ENCODE peak calls at places on chromosomes 6 and 20, in seven cellular contexts. T is left lung; X is tibial artery; Z is CD4-positive, CD25-positive, alpha-beta regulatory T cell; E is esophagus squamous epithelium; Q is mucosa of descending colon; I is neuronal stem cell. S is an unnamed sample. For H3K36me3, the result is how much of the 10 kb centered on the place peaks cover.

GRCh38 chr6:17099401-17100059 is 2.3 kb upstream of the STMND1 start:
- DNase-seq in T (no peak), X (no peak), Z (no peak), E (no peak), Q (no peak), I (no peak), S (no peak)

GRCh38 chr6:21091411-21091810 is 502.1 kb upstream of the SOX4 start:
- DNase-seq in T (no peak), X (no peak), Z (no peak), E (no peak), Q (no peak), I (no peak), S (no peak)

GRCh38 chr6:84764332-84765049 is at the start of gene TBX18:
- DNase-seq in T (peak), X (peak), Z (no peak), E (peak), Q (peak), I (peak), S (peak)

GRCh38 chr20:50646483-50646996 is 44.8 kb downstream of the RIPOR3 start:
- DNase-seq in T (no peak), X (no peak), Z (no peak), E (no peak), Q (no peak), I (no peak), S (no peak)

GRCh38 chr20:60804918-60805631 is 447.0 kb upstream of the CDH4 start:
- DNase-seq in T (no peak), X (no peak), Z (no peak), E (no peak), Q (no peak), I (no peak), S (no peak)

GRCh38 chr20:3808141-3808479 is 12.0 kb downstream of the CDC25B start:
- DNase-seq in T (peak), X (peak), Z (no peak), E (no peak), Q (peak), I (no peak), S (peak)

GRCh38 chr20:57210054-57210910 is 56.2 kb downstream of the BMP7 start:
- DNase-seq in T (no peak), X (no peak), Z (no peak), E (no peak), Q (peak), I (no peak), S (no peak)

GRCh38 chr6:77740380-77740779 is 87.5 kb downstream of the MEI4 start:
- DNase-seq in T (no peak), X (no peak), Z (no peak), E (no peak), Q (peak), I (no peak), S (no peak)

GRCh38 chr20:21206571-21206970 is 80.7 kb downstream of the KIZ start:
- DNase-seq in T (no peak), X (no peak), Z (no peak), E (no peak), Q (no peak), I (no peak), S (no peak)

GRCh38 chr6:56714273-56714672 is 71.6 kb upstream of the DST start:
- DNase-seq in T (no peak), X (no peak), Z (no peak), E (no peak), Q (no peak), I (no peak), S (no peak)

GRCh38 chr6:157596461-157596860 is 215.5 kb downstream of the ZDHHC14 start:
- DNase-seq in T (no peak), X (no peak), Z (no peak), E (no peak), Q (no peak), I (no peak), S (no peak)

GRCh38 chr20:62651285-62652021 is 9.2 kb downstream of the SLCO4A1 start:
- DNase-seq in T (no peak), X (peak), Z (peak), E (peak), Q (peak), I (no peak), S (peak)

GRCh38 chr6:133241901-133242760 is 974 bp downstream of the EYA4 start:
- DNase-seq in T (peak), X (no peak), Z (no peak), E (no peak), Q (no peak), I (peak), S (no peak)

GRCh38 chr20:401682-402495 is 6.2 kb upstream of the RBCK1 start:
- DNase-seq in T (no peak), X (no peak), Z (no peak), E (no peak), Q (peak), I (no peak), S (no peak)

GRCh38 chr6:107510108-107510507 is 20.2 kb downstream of the SOBP start:
- DNase-seq in T (no peak), X (no peak), Z (no peak), E (no peak), Q (no peak), I (no peak), S (no peak)

GRCh38 chr6:42028234-42029061 is 21.9 kb upstream of the TAF8 start:
- DNase-seq in T (no peak), X (no peak), Z (no peak), E (no peak), Q (no peak), I (no peak), S (peak)

GRCh38 chr20:63230800-63231268 is 4.9 kb upstream of the BIRC7 start:
- DNase-seq in T (peak), X (peak), Z (no peak), E (no peak), Q (peak), I (peak), S (no peak)

GRCh38 chr6:85669735-85670194 is 27.1 kb upstream of the SYNCRIP start:
- DNase-seq in T (no peak), X (no peak), Z (peak), E (no peak), Q (no peak), I (no peak), S (no peak)

GRCh38 chr20:43844778-43845614 is 69.7 kb upstream of the TOX2 start:
- DNase-seq in T (no peak), X (peak), Z (no peak), E (no peak), Q (peak), I (no peak), S (no peak)

GRCh38 chr6:142883011-142883410 is 62.0 kb downstream of the HIVEP2 start:
- DNase-seq in T (no peak), X (no peak), Z (no peak), E (no peak), Q (no peak), I (no peak), S (no peak)

GRCh38 chr6:41967312-41968287 is 26.0 kb upstream of the CCND3 start:
- DNase-seq in T (no peak), X (no peak), Z (no peak), E (no peak), Q (no peak), I (no peak), S (no peak)

GRCh38 chr6:138099832-138100231 is 7.4 kb downstream of the PERP start:
- DNase-seq in T (no peak), X (no peak), Z (no peak), E (no peak), Q (peak), I (no peak), S (no peak)

GRCh38 chr20:46013826-46014516 is 5.3 kb downstream of the MMP9 start:
- DNase-seq in T (peak), X (no peak), Z (peak), E (no peak), Q (peak), I (peak), S (peak)

GRCh38 chr6:112881828-112882227 is 534.7 kb downstream of the RFPL4B start:
- DNase-seq in T (no peak), X (no peak), Z (no peak), E (no peak), Q (no peak), I (no peak), S (no peak)

DNA sequence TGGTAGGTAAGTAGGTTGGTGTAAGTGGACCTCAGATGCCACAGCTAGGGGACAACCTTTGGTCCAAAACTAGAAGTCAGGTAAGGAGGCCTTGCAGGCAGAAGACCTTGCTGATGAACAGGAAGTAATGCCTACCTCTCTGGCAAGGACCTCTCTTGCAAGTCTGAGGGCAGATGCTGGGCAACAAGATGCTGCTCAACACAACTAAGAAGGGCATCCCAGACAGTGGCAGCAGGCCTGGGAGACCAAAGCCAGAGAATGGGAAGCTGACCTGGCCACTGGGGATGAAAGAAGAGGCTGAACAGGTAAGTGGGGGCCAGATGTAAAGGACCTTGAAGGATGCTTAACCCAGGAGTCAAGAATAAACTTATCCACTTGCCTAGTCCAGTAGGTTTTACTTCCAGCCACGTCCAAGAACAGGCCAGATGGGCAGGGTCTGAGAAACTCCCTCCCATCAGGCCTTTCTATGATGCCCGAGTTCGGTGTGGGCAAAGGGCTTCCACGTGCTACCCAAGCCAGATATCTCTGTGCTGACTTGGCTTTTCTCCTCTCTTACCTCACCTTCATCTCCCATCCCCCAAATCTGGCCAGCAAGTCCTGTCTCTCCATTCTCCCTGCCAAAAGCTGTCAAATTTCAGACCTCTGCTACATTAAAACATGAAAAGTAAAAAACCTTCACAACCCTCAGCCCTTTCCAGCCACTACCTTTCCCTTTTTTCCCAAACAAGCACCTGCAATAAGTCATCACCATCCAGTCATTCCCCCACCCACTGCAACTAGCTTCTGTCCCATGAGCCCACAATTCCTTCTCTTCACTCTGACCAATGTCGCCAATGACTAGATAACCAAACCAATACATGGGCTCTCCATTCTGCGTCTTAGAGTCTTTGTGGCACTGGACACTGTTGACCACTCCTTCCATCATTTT is 11.5 kb upstream of the PLCG1 start:
- DNase-seq in T (no peak), X (no peak), Z (no peak), E (no peak), Q (no peak), I (no peak), S (no peak)
- H3K36me3 ChIP-seq in T (under half), X (under half), Z (under half), E (half or more), Q (under half), I (under half), S (half or more)

GRCh38 chr6:87543836-87544735 is 45.7 kb downstream of the RARS2 start:
- DNase-seq in T (no peak), X (no peak), Z (no peak), E (no peak), Q (no peak), I (no peak), S (no peak)

GRCh38 chr6:87541041-87541440 is 48.7 kb downstream of the RARS2 start:
- DNase-seq in T (no peak), X (no peak), Z (no peak), E (no peak), Q (no peak), I (no peak), S (no peak)

GRCh38 chr6:87539554-87539953 is 50.2 kb downstream of the RARS2 start:
- DNase-seq in T (no peak), X (no peak), Z (no peak), E (no peak), Q (no peak), I (no peak), S (no peak)

GRCh38 chr6:87540541-87540940 is 49.2 kb downstream of the RARS2 start:
- DNase-seq in T (no peak), X (no peak), Z (no peak), E (no peak), Q (no peak), I (no peak), S (no peak)

GRCh38 chr6:87541726-87542125 is 48.1 kb downstream of the RARS2 start:
- DNase-seq in T (no peak), X (no peak), Z (no peak), E (no peak), Q (no peak), I (no peak), S (no peak)
- H3K36me3 ChIP-seq in T (under half), X (under half), Z (half or more), E (half or more), Q (under half), I (under half), S (half or more)

GRCh38 chr6:46876126-46876525 is 45.6 kb downstream of the ADGRF5 start:
- DNase-seq in T (no peak), X (no peak), Z (no peak), E (no peak), Q (peak), I (no peak), S (peak)
- H3K36me3 ChIP-seq in T (under half), X (under half), Z (under half), E (under half), Q (under half), I (under half), S (half or more)

GRCh38 chr6:160040527-160041264 is 71.8 kb downstream of the IGF2R start:
- DNase-seq in T (no peak), X (no peak), Z (no peak), E (no peak), Q (no peak), I (no peak), S (no peak)

GRCh38 chr6:160040055-160040454 is 71.2 kb downstream of the IGF2R start:
- DNase-seq in T (no peak), X (no peak), Z (no peak), E (no peak), Q (no peak), I (no peak), S (no peak)

GRCh38 chr6:160038479-160038878 is 69.6 kb downstream of the IGF2R start:
- DNase-seq in T (no peak), X (no peak), Z (no peak), E (no peak), Q (no peak), I (no peak), S (no peak)

GRCh38 chr6:160041608-160042007 is 72.7 kb downstream of the IGF2R start:
- DNase-seq in T (no peak), X (no peak), Z (no peak), E (no peak), Q (no peak), I (no peak), S (peak)

DNA sequence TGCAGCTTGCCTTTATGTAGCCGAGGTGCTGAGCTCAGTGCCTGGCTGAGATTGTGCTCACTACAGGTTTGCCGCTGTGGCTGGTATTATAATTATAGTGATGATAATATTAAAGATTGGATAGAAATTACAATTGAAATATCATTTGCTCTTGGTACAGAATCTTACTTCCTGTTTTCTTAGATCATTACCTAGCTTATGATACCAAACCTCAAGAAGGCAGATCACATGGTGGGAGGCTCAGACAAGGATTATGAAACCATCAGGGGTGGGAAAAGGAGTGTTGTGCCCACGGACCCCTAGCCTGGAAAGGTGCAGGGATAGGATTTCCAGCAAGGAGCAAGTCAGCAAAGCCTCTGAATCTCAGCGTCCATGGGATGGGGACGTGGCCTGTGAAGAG is 70.6 kb downstream of the IGF2R start:
- DNase-seq in T (no peak), X (no peak), Z (no peak), E (no peak), Q (no peak), I (no peak), S (no peak)
- H3K36me3 ChIP-seq in T (under half), X (under half), Z (half or more), E (half or more), Q (under half), I (under half), S (half or more)

DNA sequence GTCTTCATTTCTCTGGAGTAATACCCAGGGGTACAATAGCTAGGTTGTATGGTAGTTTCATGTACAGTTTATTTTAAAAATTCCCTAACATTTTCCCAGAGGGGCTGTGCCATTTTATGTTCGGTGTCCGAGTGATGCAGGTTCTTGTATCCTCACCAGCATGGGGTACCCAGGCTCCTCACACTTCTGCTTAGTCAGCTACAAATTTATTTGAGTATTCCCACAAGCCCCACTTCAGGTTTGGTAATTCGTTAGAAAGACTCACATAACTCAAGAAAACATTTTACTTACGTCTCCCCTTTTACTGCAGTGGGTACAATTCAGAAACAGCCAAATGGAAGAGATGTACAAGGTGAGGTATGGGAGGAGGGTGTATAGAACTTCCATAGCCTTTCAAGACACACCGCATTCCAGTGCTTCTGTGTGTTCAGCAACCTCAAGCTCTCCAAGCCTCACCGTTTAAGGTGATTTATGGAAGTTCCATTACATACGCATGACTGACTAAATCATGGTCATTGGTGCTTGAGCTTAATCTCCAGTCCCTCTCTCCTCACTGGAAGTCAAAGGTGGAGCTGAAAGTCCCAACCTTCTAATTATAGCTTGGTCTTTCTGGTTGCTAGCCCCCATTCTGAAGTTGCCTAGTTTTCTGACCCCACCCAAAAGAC is 18.1 kb downstream of the RIPK1 start:
- DNase-seq in T (no peak), X (no peak), Z (no peak), E (no peak), Q (no peak), I (no peak), S (no peak)
- H3K36me3 ChIP-seq in T (under half), X (under half), Z (half or more), E (half or more), Q (under half), I (under half), S (half or more)

GRCh38 chr6:167758309-167759023 is 68.2 kb upstream of the AFDN start:
- DNase-seq in T (peak), X (no peak), Z (no peak), E (no peak), Q (no peak), I (no peak), S (no peak)

GRCh38 chr6:167757291-167757690 is 69.4 kb upstream of the AFDN start:
- DNase-seq in T (no peak), X (no peak), Z (no peak), E (no peak), Q (no peak), I (no peak), S (no peak)

GRCh38 chr6:167757821-167758220 is 68.9 kb upstream of the AFDN start:
- DNase-seq in T (peak), X (no peak), Z (no peak), E (no peak), Q (no peak), I (no peak), S (no peak)

GRCh38 chr6:167759912-167760311 is 66.8 kb upstream of the AFDN start:
- DNase-seq in T (peak), X (no peak), Z (no peak), E (no peak), Q (no peak), I (no peak), S (no peak)

GRCh38 chr6:167759206-167759605 is 67.5 kb upstream of the AFDN start:
- DNase-seq in T (no peak), X (no peak), Z (no peak), E (no peak), Q (no peak), I (no peak), S (no peak)
- H3K36me3 ChIP-seq in T (under half), X (under half), Z (under half), E (under half), Q (under half), I (under half), S (under half)

GRCh38 chr6:167669553-167669849 is 157.2 kb upstream of the AFDN start:
- DNase-seq in T (no peak), X (no peak), Z (no peak), E (no peak), Q (no peak), I (no peak), S (no peak)

GRCh38 chr6:167669870-167670802 is 156.6 kb upstream of the AFDN start:
- DNase-seq in T (no peak), X (no peak), Z (no peak), E (no peak), Q (no peak), I (no peak), S (no peak)

GRCh38 chr6:167672738-167673137 is 154.0 kb upstream of the AFDN start:
- DNase-seq in T (no peak), X (no peak), Z (no peak), E (no peak), Q (no peak), I (no peak), S (no peak)

GRCh38 chr6:167671977-167672687 is 154.6 kb upstream of the AFDN start:
- DNase-seq in T (no peak), X (no peak), Z (no peak), E (no peak), Q (no peak), I (no peak), S (no peak)

GRCh38 chr6:167670938-167671338 is 155.8 kb upstream of the AFDN start:
- DNase-seq in T (no peak), X (no peak), Z (no peak), E (no peak), Q (no peak), I (no peak), S (no peak)
- H3K36me3 ChIP-seq in T (under half), X (under half), Z (under half), E (under half), Q (under half), I (under half), S (under half)

DNA sequence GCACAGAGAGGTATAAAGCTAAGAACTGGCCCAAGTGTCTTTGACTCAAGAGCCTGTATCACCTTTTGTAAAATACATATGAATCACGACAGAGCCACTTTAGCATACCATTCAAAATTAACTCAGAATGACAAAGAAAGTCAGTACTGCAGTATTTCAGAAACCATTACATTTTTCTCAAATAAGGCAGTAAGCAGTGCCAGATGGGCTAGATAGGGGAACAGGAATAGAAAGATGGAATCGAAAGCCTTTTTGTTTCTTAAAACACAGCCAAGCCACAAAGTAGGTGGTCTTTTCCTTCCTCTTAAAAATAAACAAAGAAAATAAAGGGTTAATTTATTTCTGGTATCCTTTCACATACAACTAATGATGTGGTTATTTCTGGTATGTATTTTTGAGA is 10.3 kb downstream of the CLDN20 start:
- DNase-seq in T (no peak), X (no peak), Z (no peak), E (no peak), Q (no peak), I (no peak), S (no peak)
- H3K36me3 ChIP-seq in T (under half), X (under half), Z (under half), E (under half), Q (under half), I (under half), S (under half)

S was measured in lower lobe of right lung.